ENCODE peak calls at places on chromosomes 13 and 19, in seven cellular contexts. R, F, C, V, D, O and A are unnamed samples.

GRCh38 chr13:24894972-24895300 is 131.0 kb downstream of the RNF17 start:
- DNase-seq in R (no peak), F (no peak), C (no peak), V (no peak), D (no peak), O (no peak), A (no peak)

GRCh38 chr13:41418027-41418426 is 39.3 kb upstream of the RGCC start:
- DNase-seq in R (no peak), F (no peak), C (no peak), V (no peak), D (no peak), O (no peak), A (no peak)

GRCh38 chr19:7507884-7508283 is 8.0 kb upstream of the ZNF358 start:
- DNase-seq in R (no peak), F (no peak), C (peak), V (peak), D (peak), O (no peak), A (no peak)

GRCh38 chr13:44416297-44416696 is 42.7 kb downstream of the SERP2 start:
- DNase-seq in R (no peak), F (no peak), C (no peak), V (no peak), D (no peak), O (no peak), A (no peak)

GRCh38 chr13:32284927-32285632 is 30.1 kb downstream of the ZAR1L start:
- DNase-seq in R (no peak), F (no peak), C (peak), V (no peak), D (no peak), O (peak), A (peak)

GRCh38 chr13:29993716-29994488 is 143.5 kb upstream of the UBL3 start:
- DNase-seq in R (no peak), F (no peak), C (no peak), V (no peak), D (no peak), O (peak), A (no peak)

GRCh38 chr13:104678161-104678560 is 1611.9 kb upstream of the SLC10A2 start:
- DNase-seq in R (no peak), F (no peak), C (no peak), V (no peak), D (no peak), O (no peak), A (no peak)

GRCh38 chr13:25902946-25903345 is 148.9 kb downstream of the SHISA2 start:
- DNase-seq in R (no peak), F (no peak), C (no peak), V (no peak), D (no peak), O (no peak), A (no peak)

GRCh38 chr13:45596800-45597484 is 18.6 kb downstream of the ERICH6B start:
- DNase-seq in R (no peak), F (no peak), C (no peak), V (no peak), D (no peak), O (no peak), A (no peak)

GRCh38 chr13:35781044-35781443 is 304.6 kb upstream of the MAB21L1 start:
- DNase-seq in R (no peak), F (no peak), C (no peak), V (no peak), D (no peak), O (no peak), A (no peak)

GRCh38 chr13:29746167-29746677 is 104.2 kb downstream of the UBL3 start:
- DNase-seq in R (no peak), F (no peak), C (no peak), V (no peak), D (no peak), O (no peak), A (no peak)

GRCh38 chr19:7456964-7457541 is 31.8 kb downstream of the PEX11G start:
- DNase-seq in R (no peak), F (no peak), C (peak), V (no peak), D (no peak), O (no peak), A (no peak)

GRCh38 chr13:87671824-87672603 is 843 bp downstream of the SLITRK5 start:
- DNase-seq in R (no peak), F (no peak), C (no peak), V (no peak), D (no peak), O (no peak), A (no peak)

GRCh38 chr19:9641810-9642209 is 20.8 kb upstream of the ZNF561 start:
- DNase-seq in R (no peak), F (no peak), C (no peak), V (no peak), D (no peak), O (no peak), A (no peak)

GRCh38 chr13:75231235-75231634 is 250.7 kb downstream of the TBC1D4 start:
- DNase-seq in R (no peak), F (no peak), C (no peak), V (no peak), D (no peak), O (no peak), A (no peak)

GRCh38 chr19:482186-483041 is 13.9 kb upstream of the MADCAM1 start:
- DNase-seq in R (no peak), F (no peak), C (no peak), V (no peak), D (no peak), O (no peak), A (no peak)

GRCh38 chr13:99553033-99553432 is 51.8 kb downstream of the TM9SF2 start:
- DNase-seq in R (no peak), F (no peak), C (no peak), V (no peak), D (no peak), O (no peak), A (no peak)

GRCh38 chr13:50365683-50366391 is 350.6 kb downstream of the KCNRG start:
- DNase-seq in R (no peak), F (no peak), C (no peak), V (no peak), D (no peak), O (no peak), A (no peak)

GRCh38 chr19:4976412-4977298 is 7.7 kb downstream of the KDM4B start:
- DNase-seq in R (peak), F (peak), C (no peak), V (peak), D (peak), O (peak), A (peak)

GRCh38 chr19:16825312-16826168 is 3.7 kb upstream of the SIN3B start:
- DNase-seq in R (peak), F (no peak), C (no peak), V (peak), D (peak), O (peak), A (peak)

GRCh38 chr19:49910179-49910578 is 13.5 kb upstream of the IL4I1 start:
- DNase-seq in R (no peak), F (no peak), C (no peak), V (no peak), D (no peak), O (no peak), A (no peak)

GRCh38 chr19:4120531-4120930 is 3.4 kb downstream of the MAP2K2 start:
- DNase-seq in R (no peak), F (no peak), C (no peak), V (no peak), D (no peak), O (no peak), A (no peak)

GRCh38 chr13:34700155-34700554 is 241.9 kb upstream of the NBEA start:
- DNase-seq in R (no peak), F (no peak), C (no peak), V (no peak), D (no peak), O (no peak), A (no peak)

GRCh38 chr13:75636339-75637095 is 387 bp downstream of the LMO7 start:
- DNase-seq in R (no peak), F (no peak), C (no peak), V (no peak), D (no peak), O (peak), A (no peak)

GRCh38 chr19:4069331-4069959 is 2.7 kb upstream of the ZBTB7A start:
- DNase-seq in R (no peak), F (no peak), C (no peak), V (no peak), D (no peak), O (no peak), A (no peak)

GRCh38 chr13:46232281-46232680 is 20.6 kb downstream of the LRRC63 start:
- DNase-seq in R (no peak), F (no peak), C (no peak), V (no peak), D (no peak), O (no peak), A (no peak)

GRCh38 chr13:33743438-33744368 is 74.2 kb upstream of the RFC3 start:
- DNase-seq in R (no peak), F (no peak), C (no peak), V (no peak), D (no peak), O (no peak), A (no peak)

GRCh38 chr19:45886427-45887310 is 728 bp upstream of the IRF2BP1 start:
- DNase-seq in R (peak), F (peak), C (peak), V (peak), D (peak), O (peak), A (peak)

GRCh38 chr13:33940898-33941297 is 122.9 kb downstream of the RFC3 start:
- DNase-seq in R (peak), F (no peak), C (no peak), V (no peak), D (no peak), O (no peak), A (no peak)

GRCh38 chr13:23018143-23018542 is 162.6 kb upstream of the SGCG start:
- DNase-seq in R (no peak), F (no peak), C (no peak), V (no peak), D (no peak), O (no peak), A (no peak)
- TF ChIP-seq CTCF in R (no peak), F (no peak), C (no peak), V (no peak), D (no peak), O (no peak), A (no peak)

GRCh38 chr19:13864513-13865242 is 12.3 kb upstream of the NANOS3 start:
- DNase-seq in R (no peak), F (no peak), C (no peak), V (no peak), D (no peak), O (no peak), A (no peak)

GRCh38 chr19:13866463-13867046 is 10.4 kb upstream of the NANOS3 start:
- DNase-seq in R (no peak), F (no peak), C (no peak), V (no peak), D (no peak), O (no peak), A (no peak)

GRCh38 chr19:13864223-13864512 is 12.8 kb upstream of the NANOS3 start:
- DNase-seq in R (no peak), F (no peak), C (no peak), V (no peak), D (no peak), O (no peak), A (no peak)

GRCh38 chr19:13865578-13866462 is 11.1 kb upstream of the NANOS3 start:
- DNase-seq in R (no peak), F (no peak), C (no peak), V (no peak), D (no peak), O (no peak), A (no peak)

GRCh38 chr19:13865243-13865577 is 11.7 kb upstream of the NANOS3 start:
- DNase-seq in R (no peak), F (no peak), C (no peak), V (no peak), D (no peak), O (no peak), A (no peak)
- H3K4me3 ChIP-seq in R (peak), F (peak), C (peak), V (peak), D (peak), O (peak), A (peak)

DNA sequence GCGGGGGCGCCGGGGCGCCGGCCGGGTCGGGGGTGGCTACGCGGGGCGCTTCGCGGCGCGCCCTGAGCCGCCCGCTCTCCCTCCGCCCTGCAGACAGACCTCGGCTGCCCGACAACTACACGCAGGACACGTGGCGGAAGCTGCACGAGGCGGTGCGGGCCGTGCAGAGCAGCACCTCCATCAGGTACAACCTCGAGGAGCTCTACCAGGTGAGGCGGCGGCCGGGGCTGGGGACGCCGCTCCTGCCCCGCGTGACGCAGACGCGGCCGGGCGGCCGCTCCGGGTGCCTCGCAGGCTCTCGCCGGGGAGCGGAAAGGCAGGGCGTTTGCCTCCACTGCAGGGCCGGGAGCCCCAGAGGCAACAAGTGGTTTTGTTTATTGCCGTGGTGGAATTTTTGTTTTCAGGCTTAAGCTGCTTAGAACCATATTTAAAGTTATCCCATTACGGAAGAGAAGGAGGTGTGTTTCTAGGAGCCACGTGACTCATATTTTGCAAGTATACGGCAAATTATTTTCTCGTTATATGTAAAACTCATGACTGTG is 538 bp downstream of the CUL4A start:
- DNase-seq in R (peak), F (no peak), C (peak), V (peak), D (no peak), O (peak), A (no peak)
- TF ChIP-seq POLR2A in R (no peak), F (no peak), C (no peak), V (no peak), D (no peak), O (no peak), A (no peak)

GRCh38 chr13:111303559-111303958 is 16.9 kb upstream of the TEX29 start:
- DNase-seq in R (no peak), F (no peak), C (no peak), V (no peak), D (no peak), O (no peak), A (no peak)

GRCh38 chr13:111304603-111305289 is 15.7 kb upstream of the TEX29 start:
- DNase-seq in R (no peak), F (no peak), C (no peak), V (no peak), D (no peak), O (no peak), A (no peak)

GRCh38 chr13:111298214-111298975 is 22.0 kb upstream of the TEX29 start:
- DNase-seq in R (no peak), F (no peak), C (no peak), V (no peak), D (no peak), O (no peak), A (no peak)

GRCh38 chr13:111302045-111302722 is 18.3 kb upstream of the TEX29 start:
- DNase-seq in R (no peak), F (no peak), C (no peak), V (no peak), D (no peak), O (no peak), A (no peak)

GRCh38 chr13:111304041-111304544 is 16.3 kb upstream of the TEX29 start:
- DNase-seq in R (no peak), F (no peak), C (no peak), V (no peak), D (no peak), O (no peak), A (no peak)
- TF ChIP-seq CTCF in R (no peak), F (no peak), C (no peak), V (no peak), D (no peak), O (no peak), A (no peak)

DNA sequence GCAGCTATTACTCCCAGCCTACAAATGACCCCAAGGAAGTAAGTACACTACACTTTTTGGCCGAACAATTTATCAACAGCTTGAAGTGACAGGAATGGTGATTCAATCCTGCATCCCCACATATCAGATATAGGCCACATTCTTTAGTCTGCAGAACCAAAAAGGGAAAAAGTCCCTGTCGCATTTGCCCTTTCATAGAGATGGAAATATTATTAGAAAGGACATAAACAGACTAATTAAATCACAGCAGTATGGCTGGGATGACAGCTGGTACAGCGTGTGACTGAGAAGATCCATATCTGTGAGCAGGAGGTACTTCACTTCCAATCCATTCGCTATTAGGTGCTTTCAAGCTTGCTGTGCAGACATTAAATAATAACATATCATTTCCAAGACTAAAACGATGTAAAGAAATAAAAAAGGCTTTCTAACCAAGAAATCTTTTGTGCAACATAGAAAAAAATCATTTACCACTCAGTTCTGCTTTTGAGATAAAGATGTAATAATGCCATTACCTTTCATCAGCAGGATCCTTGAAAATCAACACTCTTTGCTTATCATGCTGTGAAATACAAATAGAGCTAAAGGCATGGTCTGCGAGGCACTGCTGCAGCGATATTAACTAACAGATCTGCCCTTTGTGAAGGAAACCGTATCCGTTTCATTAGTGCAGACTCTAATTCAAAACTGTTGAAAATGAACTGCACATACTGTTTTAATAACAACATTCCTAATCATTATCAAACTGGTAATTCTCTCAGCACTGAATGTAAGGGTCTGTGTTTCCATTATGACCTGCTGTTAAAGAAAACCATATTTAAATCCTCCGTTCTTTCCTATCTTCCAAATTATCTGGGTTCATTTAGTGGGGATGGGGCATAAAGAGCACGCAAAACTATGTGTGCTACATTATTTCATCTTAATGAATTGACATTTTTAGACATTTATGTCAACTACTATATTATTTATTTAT is 245.6 kb downstream of the DACH1 start:
- DNase-seq in R (no peak), F (no peak), C (no peak), V (no peak), D (no peak), O (no peak), A (no peak)
- H3K4me3 ChIP-seq in R (no peak), F (no peak), C (no peak), V (no peak), D (no peak), O (no peak), A (no peak)

GRCh38 chr19:18317998-18318800 is 4.7 kb downstream of the LSM4 start:
- DNase-seq in R (no peak), F (no peak), C (no peak), V (no peak), D (no peak), O (no peak), A (no peak)
- TF ChIP-seq POLR2A in R (no peak), F (no peak), C (no peak), V (no peak), D (no peak), O (no peak), A (no peak)